ENCODE peak calls at places on chromosomes 13 and 19, in five cellular contexts. One of them, this sample, is unnamed.

GRCh38 chr13:23817136-23817535 is 72.1 kb downstream of the MIPEP start:
- DNase-seq in A549: no peak
- DNase-seq in stomach: no peak
- DNase-seq in tibial nerve: no peak
- DNase-seq in K562: no peak
- DNase-seq in this sample: no peak

GRCh38 chr19:42440357-42441046 is 2.2 kb downstream of the CXCL17 start:
- DNase-seq in A549: peak; percentile 87
- DNase-seq in stomach: peak; percentile 89
- DNase-seq in tibial nerve: peak; percentile 50
- DNase-seq in K562: peak; percentile 80
- DNase-seq in this sample: no peak

GRCh38 chr13:110869805-110870706 is 44.8 kb downstream of the ANKRD10 start:
- DNase-seq in A549: peak; percentile 96
- DNase-seq in stomach: peak; percentile 79
- DNase-seq in tibial nerve: peak; percentile 72
- DNase-seq in K562: peak; percentile 79
- DNase-seq in this sample: peak; percentile 98

GRCh38 chr13:101523732-101524131 is 71.3 kb downstream of the ITGBL1 start:
- DNase-seq in A549: no peak
- DNase-seq in stomach: no peak
- DNase-seq in tibial nerve: no peak
- DNase-seq in K562: no peak
- DNase-seq in this sample: no peak

GRCh38 chr13:113597386-113598080 is 13.0 kb downstream of the TFDP1 start:
- DNase-seq in A549: no peak
- DNase-seq in stomach: no peak
- DNase-seq in tibial nerve: no peak
- DNase-seq in K562: no peak
- DNase-seq in this sample: no peak

GRCh38 chr19:2108251-2109016 is 11.7 kb downstream of the IZUMO4 start:
- DNase-seq in A549: no peak
- DNase-seq in stomach: no peak
- DNase-seq in tibial nerve: no peak
- DNase-seq in K562: no peak
- DNase-seq in this sample: no peak

GRCh38 chr19:39133431-39134270 is 8.1 kb downstream of the PAK4 start:
- DNase-seq in A549: no peak
- DNase-seq in stomach: peak; percentile 56
- DNase-seq in tibial nerve: no peak
- DNase-seq in K562: no peak
- DNase-seq in this sample: no peak

GRCh38 chr13:41568143-41568989 is 111.0 kb downstream of the RGCC start:
- DNase-seq in A549: no peak
- DNase-seq in stomach: no peak
- DNase-seq in tibial nerve: no peak
- DNase-seq in K562: no peak
- DNase-seq in this sample: no peak

GRCh38 chr19:4547303-4548237 is 7.7 kb upstream of the LRG1 start:
- DNase-seq in A549: peak; percentile 59
- DNase-seq in stomach: peak; percentile 60
- DNase-seq in tibial nerve: no peak
- DNase-seq in K562: no peak
- DNase-seq in this sample: no peak

GRCh38 chr19:2327773-2328400 is 499 bp downstream of the LSM7 start:
- DNase-seq in A549: no peak
- DNase-seq in stomach: peak; percentile 52
- DNase-seq in tibial nerve: no peak
- DNase-seq in K562: no peak
- DNase-seq in this sample: no peak

GRCh38 chr13:86881390-86881789 is 789.8 kb upstream of the SLITRK5 start:
- DNase-seq in A549: no peak
- DNase-seq in stomach: no peak
- DNase-seq in tibial nerve: no peak
- DNase-seq in K562: no peak
- DNase-seq in this sample: no peak

GRCh38 chr13:111474136-111475002 is 153.9 kb downstream of the TEX29 start:
- DNase-seq in A549: peak; percentile 31
- DNase-seq in stomach: no peak
- DNase-seq in tibial nerve: no peak
- DNase-seq in K562: peak; percentile 17
- DNase-seq in this sample: no peak

GRCh38 chr19:1744822-1745563 is 8.3 kb upstream of the ONECUT3 start:
- DNase-seq in A549: no peak
- DNase-seq in stomach: no peak
- DNase-seq in tibial nerve: no peak
- DNase-seq in K562: peak; percentile 46
- DNase-seq in this sample: no peak

GRCh38 chr13:56718791-56719190 is 421.9 kb upstream of the PRR20A start:
- DNase-seq in A549: no peak
- DNase-seq in stomach: no peak
- DNase-seq in tibial nerve: no peak
- DNase-seq in K562: no peak
- DNase-seq in this sample: no peak

GRCh38 chr13:46124967-46125933 is 20.4 kb upstream of the CPB2 start:
- DNase-seq in A549: no peak
- DNase-seq in stomach: no peak
- DNase-seq in tibial nerve: no peak
- DNase-seq in K562: no peak
- DNase-seq in this sample: no peak

GRCh38 chr13:25406377-25406776 is 34.6 kb downstream of the ATP8A2 start:
- DNase-seq in A549: peak; percentile 4
- DNase-seq in stomach: no peak
- DNase-seq in tibial nerve: no peak
- DNase-seq in K562: peak; percentile 23
- DNase-seq in this sample: no peak

GRCh38 chr19:48874309-48875135 is 2.3 kb downstream of the PPP1R15A start:
- DNase-seq in A549: peak; percentile 55
- DNase-seq in stomach: peak; percentile 61
- DNase-seq in tibial nerve: no peak
- DNase-seq in K562: peak; percentile 52
- DNase-seq in this sample: no peak

GRCh38 chr13:66714795-66715194 is 515.3 kb downstream of the PCDH9 start:
- DNase-seq in A549: no peak
- DNase-seq in stomach: no peak
- DNase-seq in tibial nerve: no peak
- DNase-seq in K562: no peak
- DNase-seq in this sample: no peak

GRCh38 chr13:67094078-67094477 is 136.1 kb downstream of the PCDH9 start:
- DNase-seq in A549: no peak
- DNase-seq in stomach: no peak
- DNase-seq in tibial nerve: no peak
- DNase-seq in K562: no peak
- DNase-seq in this sample: no peak

GRCh38 chr13:35984776-35985453 is 146.3 kb downstream of the DCLK1 start:
- DNase-seq in A549: no peak
- DNase-seq in stomach: no peak
- DNase-seq in tibial nerve: no peak
- DNase-seq in K562: no peak
- DNase-seq in this sample: no peak

GRCh38 chr13:111567637-111568036 is 247.2 kb downstream of the TEX29 start:
- DNase-seq in A549: no peak
- DNase-seq in stomach: no peak
- DNase-seq in tibial nerve: no peak
- DNase-seq in K562: no peak
- DNase-seq in this sample: no peak

GRCh38 chr13:36163809-36164308 is 32.7 kb upstream of the DCLK1 start:
- DNase-seq in A549: no peak
- DNase-seq in stomach: peak; percentile 45
- DNase-seq in tibial nerve: peak; percentile 88
- DNase-seq in K562: no peak
- DNase-seq in this sample: peak; percentile 91

GRCh38 chr19:56839665-56840451 is 668 bp downstream of the PEG3 start:
- DNase-seq in A549: no peak
- DNase-seq in stomach: peak; percentile 61
- DNase-seq in tibial nerve: peak; percentile 90
- DNase-seq in K562: no peak
- DNase-seq in this sample: peak; percentile 96

GRCh38 chr13:81275666-81276258 is 934.8 kb upstream of the SPRY2 start:
- DNase-seq in A549: no peak
- DNase-seq in stomach: no peak
- DNase-seq in tibial nerve: no peak
- DNase-seq in K562: no peak
- DNase-seq in this sample: no peak

GRCh38 chr13:40676007-40676406 is 9.6 kb upstream of the FOXO1 start:
- DNase-seq in A549: no peak
- DNase-seq in stomach: no peak
- DNase-seq in tibial nerve: no peak
- DNase-seq in K562: no peak
- DNase-seq in this sample: no peak

DNA sequence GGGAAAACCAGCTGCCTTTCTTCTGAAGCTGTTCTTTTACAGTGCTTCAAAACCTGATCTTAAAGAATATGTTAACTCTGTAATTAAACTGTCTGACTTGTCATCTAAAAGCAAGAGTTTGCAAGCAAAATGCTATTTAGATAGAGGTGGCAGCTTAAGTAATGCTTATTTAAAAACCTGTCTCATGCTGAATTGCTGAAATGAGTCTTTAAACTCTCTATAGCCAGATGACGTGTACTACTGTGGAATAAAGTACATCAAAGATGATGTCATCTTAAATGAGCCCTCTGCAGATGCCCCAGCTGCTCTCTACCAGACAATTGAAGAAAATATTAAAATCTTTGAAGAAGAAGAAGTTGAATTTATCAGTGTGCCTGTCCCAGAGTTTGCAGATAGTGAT is 22.9 kb downstream of the ITM2B start:
- DNase-seq in A549: no peak
- DNase-seq in stomach: no peak
- DNase-seq in tibial nerve: no peak
- DNase-seq in K562: no peak
- DNase-seq in this sample: no peak
- H3K4me3 ChIP-seq in A549: no peak overlapping the region
- H3K4me3 ChIP-seq in stomach: no peak overlapping the region
- H3K4me3 ChIP-seq in tibial nerve: no peak overlapping the region
- H3K4me3 ChIP-seq in K562: no peak overlapping the region
- H3K4me3 ChIP-seq in this sample: no peak overlapping the region

GRCh38 chr19:45468803-45469131 is 971 bp downstream of the FOSB start:
- DNase-seq in A549: peak; percentile 66
- DNase-seq in stomach: peak; percentile 41
- DNase-seq in tibial nerve: no peak
- DNase-seq in K562: peak; percentile 53
- DNase-seq in this sample: no peak

GRCh38 chr19:45467115-45467455 is 711 bp upstream of the FOSB start:
- DNase-seq in A549: no peak
- DNase-seq in stomach: no peak
- DNase-seq in tibial nerve: no peak
- DNase-seq in K562: no peak
- DNase-seq in this sample: no peak

GRCh38 chr19:45468159-45468651 is 409 bp downstream of the FOSB start:
- DNase-seq in A549: no peak
- DNase-seq in stomach: peak; percentile 35
- DNase-seq in tibial nerve: no peak
- DNase-seq in K562: no peak
- DNase-seq in this sample: no peak

GRCh38 chr19:45469132-45469834 is 1.5 kb downstream of the FOSB start:
- DNase-seq in A549: peak; percentile 94
- DNase-seq in stomach: peak; percentile 95
- DNase-seq in tibial nerve: peak; percentile 87
- DNase-seq in K562: peak; percentile 95
- DNase-seq in this sample: peak; percentile 98

GRCh38 chr19:45467456-45468158 is at the start of gene FOSB:
- DNase-seq in A549: peak; percentile 98
- DNase-seq in stomach: peak; percentile 97
- DNase-seq in tibial nerve: peak; percentile 95
- DNase-seq in K562: peak; percentile 93
- DNase-seq in this sample: peak; percentile 99
- TF ChIP-seq EP300 in A549: no peak
- TF ChIP-seq EP300 in stomach: peak; percentile 77
- TF ChIP-seq EP300 in tibial nerve: peak; percentile 88
- TF ChIP-seq EP300 in K562: no peak
- TF ChIP-seq EP300 in this sample: peak; percentile 28

GRCh38 chr13:50244913-50245574 is 229.8 kb downstream of the KCNRG start:
- DNase-seq in A549: peak; percentile 90
- DNase-seq in stomach: peak; percentile 36
- DNase-seq in tibial nerve: no peak
- DNase-seq in K562: peak; percentile 32
- DNase-seq in this sample: no peak

GRCh38 chr13:50238922-50239321 is 223.7 kb downstream of the KCNRG start:
- DNase-seq in A549: no peak
- DNase-seq in stomach: no peak
- DNase-seq in tibial nerve: no peak
- DNase-seq in K562: no peak
- DNase-seq in this sample: no peak

GRCh38 chr13:50243926-50244325 is 228.7 kb downstream of the KCNRG start:
- DNase-seq in A549: no peak
- DNase-seq in stomach: no peak
- DNase-seq in tibial nerve: no peak
- DNase-seq in K562: no peak
- DNase-seq in this sample: no peak

GRCh38 chr13:50244355-50244912 is 229.2 kb downstream of the KCNRG start:
- DNase-seq in A549: no peak
- DNase-seq in stomach: no peak
- DNase-seq in tibial nerve: no peak
- DNase-seq in K562: no peak
- DNase-seq in this sample: no peak

GRCh38 chr13:50241479-50241878 is 226.2 kb downstream of the KCNRG start:
- DNase-seq in A549: no peak
- DNase-seq in stomach: no peak
- DNase-seq in tibial nerve: no peak
- DNase-seq in K562: no peak
- DNase-seq in this sample: no peak
- H3K27ac ChIP-seq in A549: peak overlapping the region; percentile 3
- H3K27ac ChIP-seq in stomach: no peak overlapping the region
- H3K27ac ChIP-seq in tibial nerve: no peak overlapping the region
- H3K27ac ChIP-seq in K562: no peak overlapping the region
- H3K27ac ChIP-seq in this sample: no peak overlapping the region

DNA sequence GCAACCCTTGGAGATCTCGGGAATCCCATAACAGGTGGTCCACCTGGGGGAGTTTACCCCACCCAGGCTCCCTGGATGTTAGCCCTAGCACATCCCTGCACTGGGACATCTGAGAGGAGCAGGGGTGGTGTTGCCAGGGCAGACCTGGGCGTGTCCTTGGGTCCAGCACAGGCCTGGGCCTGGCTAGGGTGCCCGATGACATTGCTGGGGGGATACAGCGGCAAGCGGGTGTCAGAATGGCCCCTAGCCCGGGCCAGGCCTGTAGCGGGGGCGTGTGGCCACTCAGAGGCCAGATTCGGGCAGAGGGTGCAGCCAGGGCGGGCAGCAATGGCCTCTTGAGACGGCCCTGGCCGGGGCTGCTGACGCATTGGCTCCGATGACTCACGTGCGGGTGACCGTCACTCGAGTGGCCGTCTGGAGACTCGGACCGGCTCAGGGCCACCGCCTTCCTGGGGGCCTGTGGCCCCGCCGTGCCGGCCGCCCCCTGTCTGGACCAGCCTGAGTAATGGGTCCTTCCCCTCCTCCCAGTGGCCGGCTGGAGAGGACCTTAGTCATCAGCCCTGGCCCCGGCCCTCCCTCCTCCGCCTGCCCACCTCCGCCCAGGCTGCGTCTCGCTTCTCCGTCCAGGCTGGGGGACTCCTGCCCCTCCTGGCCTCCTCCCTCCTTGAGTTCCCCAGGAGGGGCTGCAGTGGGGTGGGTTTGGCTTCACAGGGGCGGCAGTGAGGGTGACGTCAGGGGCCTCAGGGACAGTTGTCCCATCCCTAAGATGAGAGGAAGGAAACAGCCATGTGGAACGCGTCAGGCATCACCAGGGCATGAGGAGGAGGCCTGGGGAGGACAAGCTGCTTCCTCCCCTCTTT is 23.2 kb upstream of the CRTC1 start:
- DNase-seq in A549: peak; percentile 68
- DNase-seq in stomach: no peak
- DNase-seq in tibial nerve: peak; percentile 58
- DNase-seq in K562: peak; percentile 70
- DNase-seq in this sample: no peak
- H3K4me3 ChIP-seq in A549: peak overlapping the region; percentile 21
- H3K4me3 ChIP-seq in stomach: no peak overlapping the region
- H3K4me3 ChIP-seq in tibial nerve: no peak overlapping the region
- H3K4me3 ChIP-seq in K562: no peak overlapping the region
- H3K4me3 ChIP-seq in this sample: peak overlapping the region; percentile 10

This sample was measured in esophagus muscularis mucosa.